ENCODE peak calls at places on chromosomes 5 and 9, in ten cellular contexts. B is heart right ventricle, K is HL-60, S is PC-9, W is psoas muscle, D is dorsolateral prefrontal cortex, F is GM23248, X is aorta, U is K562, O is Peyer's patch. Y is an unnamed sample.

GRCh38 chr9:118059520-118060278 is 355.5 kb downstream of the TLR4 start:
- DNase-seq in U (no peak), W (no peak), O (no peak), K (no peak), D (no peak), F (peak; percentile 32), X (no peak), B (no peak), S (no peak), Y (no peak)

GRCh38 chr5:84450617-84451414 is 66.1 kb upstream of the EDIL3 start:
- DNase-seq in B (no peak), F (peak; percentile 41), O (no peak), D (no peak), X (no peak), U (no peak), K (no peak), S (no peak), W (no peak), Y (no peak)

GRCh38 chr5:41508186-41508585 is 2.2 kb downstream of the PLCXD3 start:
- DNase-seq in S (peak; percentile 90), U (no peak), B (no peak), O (no peak), K (no peak), X (no peak), F (peak; percentile 47), D (no peak), W (no peak), Y (no peak)

GRCh38 chr5:176748967-176749935 is 61.1 kb upstream of the UNC5A start:
- DNase-seq in U (no peak), F (no peak), W (no peak), S (no peak), D (no peak), K (no peak), B (no peak), O (peak; percentile 12), X (no peak), Y (no peak)

GRCh38 chr9:124344291-124345050 is 70.8 kb downstream of the PSMB7 start:
- DNase-seq in D (no peak), S (no peak), X (peak; percentile 48), B (no peak), O (no peak), U (no peak), F (no peak), K (no peak), W (no peak), Y (no peak)

GRCh38 chr9:108444400-108445358 is 411.1 kb downstream of the ACTL7B start:
- DNase-seq in U (no peak), D (no peak), F (peak; percentile 97), W (no peak), X (no peak), K (no peak), S (peak; percentile 95), O (no peak), B (no peak), Y (no peak)

GRCh38 chr9:86794356-86795046 is 152.8 kb downstream of the GAS1 start:
- DNase-seq in D (no peak), U (no peak), F (peak; percentile 87), S (no peak), B (no peak), W (no peak), O (no peak), K (no peak), X (no peak), Y (no peak)

GRCh38 chr5:134938020-134938419 is 29.7 kb upstream of the CATSPER3 start:
- DNase-seq in S (no peak), U (no peak), D (no peak), B (no peak), O (no peak), W (no peak), K (no peak), X (no peak), F (no peak), Y (no peak)

GRCh38 chr5:4020386-4020785 is 424.8 kb downstream of the IRX1 start:
- DNase-seq in F (peak; percentile 5), U (no peak), K (no peak), B (no peak), O (no peak), X (no peak), W (no peak), D (no peak), S (no peak), Y (no peak)

GRCh38 chr9:79184821-79185220 is 386.9 kb upstream of the TLE4 start:
- DNase-seq in W (no peak), B (no peak), S (no peak), U (no peak), D (no peak), O (no peak), F (peak; percentile 39), X (no peak), K (no peak), Y (no peak)

DNA sequence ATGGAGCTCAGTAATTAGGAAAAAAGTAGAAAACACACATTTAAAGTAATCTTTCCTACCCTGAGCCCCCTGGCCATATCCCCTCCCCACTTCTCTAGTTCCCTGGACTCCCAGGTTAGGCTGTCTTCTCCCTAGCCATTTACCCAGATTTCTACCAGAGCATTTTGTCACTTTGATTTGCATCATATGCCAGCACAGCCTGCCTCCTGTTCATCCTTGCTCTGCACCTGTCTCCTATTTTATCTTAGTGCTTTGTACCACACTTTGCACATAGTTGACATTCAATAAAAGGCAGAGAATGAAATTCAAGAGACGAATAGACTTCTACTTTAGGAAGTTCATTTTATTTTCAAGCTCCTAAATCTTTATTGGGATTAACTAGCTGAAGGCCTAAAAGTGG is 344.5 kb downstream of the EBF1 start:
- DNase-seq in F (no peak), D (no peak), X (no peak), B (no peak), U (no peak), K (no peak), W (no peak), O (no peak), S (no peak), Y (no peak)
- H3K27ac ChIP-seq in F (peak overlapping the region; percentile 76), D (no peak overlapping the region), X (peak overlapping the region; percentile 76), B (no peak overlapping the region), U (no peak overlapping the region), K (no peak overlapping the region), W (no peak overlapping the region), O (no peak overlapping the region), S (no peak overlapping the region), Y (no peak overlapping the region)

GRCh38 chr9:88355166-88355565 is 33.1 kb upstream of the SPIN1 start:
- DNase-seq in F (peak; percentile 28), B (no peak), X (no peak), O (no peak), K (no peak), D (no peak), W (no peak), S (peak; percentile 84), U (no peak), Y (no peak)
- H3K27ac ChIP-seq in F (no peak overlapping the region), B (no peak overlapping the region), X (no peak overlapping the region), O (no peak overlapping the region), K (no peak overlapping the region), D (no peak overlapping the region), W (no peak overlapping the region), S (peak overlapping the region; percentile 67), U (no peak overlapping the region), Y (no peak overlapping the region)

DNA sequence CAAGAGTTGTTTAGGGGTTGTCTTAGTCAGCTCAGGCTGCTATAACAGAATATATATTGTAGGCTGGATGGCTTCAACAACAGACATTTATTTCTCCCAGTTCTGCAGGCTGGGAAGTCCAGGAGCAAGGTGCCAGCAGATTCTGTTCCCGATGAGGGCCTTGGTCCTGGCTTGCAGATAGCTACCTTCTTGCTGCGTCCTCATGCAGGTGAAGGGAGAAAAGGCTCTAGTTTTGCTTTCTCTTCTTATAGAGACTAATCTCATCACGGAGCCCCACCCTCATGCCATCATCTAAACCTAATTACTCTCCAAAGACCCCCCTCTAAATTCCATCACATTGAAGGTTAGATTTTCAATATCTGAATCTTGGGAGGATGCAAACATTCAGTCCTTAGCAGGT is 246.0 kb upstream of the ANKRD55 start:
- DNase-seq in W (no peak), F (no peak), X (no peak), O (no peak), U (no peak), B (no peak), S (no peak), D (no peak), K (no peak), Y (no peak)
- H3K27ac ChIP-seq in W (no peak overlapping the region), F (no peak overlapping the region), X (no peak overlapping the region), O (no peak overlapping the region), U (no peak overlapping the region), B (peak overlapping the region; percentile 86), S (no peak overlapping the region), D (peak overlapping the region; percentile 95), K (no peak overlapping the region), Y (no peak overlapping the region)

GRCh38 chr5:142683116-142683515 is 2.8 kb downstream of the FGF1 start:
- DNase-seq in W (no peak), O (no peak), F (no peak), U (no peak), B (no peak), K (no peak), D (no peak), X (no peak), S (no peak), Y (no peak)
- H3K27ac ChIP-seq in W (no peak overlapping the region), O (no peak overlapping the region), F (no peak overlapping the region), U (no peak overlapping the region), B (no peak overlapping the region), K (no peak overlapping the region), D (peak overlapping the region; percentile 93), X (no peak overlapping the region), S (no peak overlapping the region), Y (peak overlapping the region; percentile 96)

DNA sequence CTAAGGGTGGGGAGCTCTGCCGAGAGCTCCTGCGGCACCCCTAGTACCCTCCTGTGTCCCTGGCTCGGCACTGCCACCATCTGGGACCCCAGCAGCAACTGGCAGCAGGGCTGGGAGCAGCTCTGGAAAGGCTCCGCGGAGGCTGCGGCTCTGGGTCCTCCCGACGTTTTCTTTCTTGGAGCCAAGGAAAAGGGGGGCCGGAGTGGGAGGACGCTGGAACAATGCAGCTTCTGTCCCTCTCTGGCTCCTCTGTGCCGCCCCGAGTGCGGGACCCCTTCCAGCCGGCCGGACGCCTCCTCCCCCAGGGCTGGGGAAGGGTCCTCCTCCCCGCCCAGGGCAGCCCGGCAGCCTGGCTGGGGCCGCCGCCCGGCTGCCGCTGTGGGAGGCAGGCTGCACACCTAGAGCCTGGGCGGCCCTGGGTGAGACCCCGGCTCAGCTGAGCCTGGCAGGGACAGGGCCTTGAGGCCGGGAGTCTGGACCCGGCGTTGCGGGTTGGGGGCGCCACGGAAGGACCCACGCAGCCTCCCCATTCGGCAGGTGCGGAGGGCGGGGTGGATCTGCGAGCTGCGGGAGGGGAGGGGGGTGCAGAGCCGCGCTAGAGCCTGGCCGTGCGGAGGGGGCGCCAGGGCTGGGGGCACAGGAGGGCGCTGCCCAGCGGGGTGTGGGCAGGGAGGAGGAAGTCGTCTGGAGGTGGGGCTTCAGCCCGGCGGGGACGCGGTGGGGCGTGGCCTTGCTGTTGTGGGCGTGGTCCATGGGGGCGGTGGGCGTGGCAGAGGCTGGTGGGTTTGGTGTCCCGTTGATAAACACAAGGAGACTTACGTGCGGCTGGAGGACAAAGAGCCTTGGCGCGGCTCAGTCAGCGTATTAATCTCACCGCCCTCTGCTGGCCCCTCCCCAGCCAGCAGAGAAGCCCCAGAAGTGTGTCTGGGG is 15.1 kb downstream of the GPSM1 start:
- DNase-seq in O (peak; percentile 58), U (peak; percentile 96), K (peak; percentile 82), B (peak; percentile 90), F (peak; percentile 64), W (peak; percentile 73), D (peak; percentile 69), X (peak; percentile 83), S (peak; percentile 51), Y (peak; percentile 80)
- H3K27ac ChIP-seq in O (peak overlapping the region; percentile 59), U (peak overlapping the region; percentile 80), K (no peak overlapping the region), B (peak overlapping the region; percentile 90), F (no peak overlapping the region), W (no peak overlapping the region), D (peak overlapping the region; percentile 61), X (no peak overlapping the region), S (no peak overlapping the region), Y (peak overlapping the region; percentile 51)